ENCODE peak calls at places on chromosomes 6 and 20, in nine cellular contexts. R, C, Z, Q, E, J, N, S and T are unnamed samples.

GRCh38 chr20:62001178-62001715 is 64.4 kb downstream of the TAF4 start:
- DNase-seq in R (no peak), Z (no peak), N (no peak), C (no peak), Q (no peak), J (no peak), E (no peak), S (no peak), T (no peak)

GRCh38 chr20:10648651-10649050 is 25.1 kb downstream of the JAG1 start:
- DNase-seq in R (peak), Z (no peak), S (peak), N (no peak), E (no peak), J (no peak), Q (no peak), C (peak), T (no peak)

GRCh38 chr6:138485005-138485545 is 14.2 kb downstream of the NHSL1 start:
- DNase-seq in E (no peak), Q (no peak), N (no peak), C (no peak), J (no peak), S (peak), R (peak), Z (no peak), T (no peak)

GRCh38 chr6:106751501-106752252 is 122.3 kb downstream of the QRSL1 start:
- DNase-seq in Q (no peak), S (no peak), E (no peak), R (no peak), N (no peak), C (no peak), J (no peak), Z (no peak), T (no peak)

GRCh38 chr20:63548542-63548941 is 993 bp upstream of the SRMS start:
- DNase-seq in J (no peak), S (no peak), Q (no peak), R (no peak), E (no peak), C (no peak), Z (no peak), N (no peak), T (no peak)

GRCh38 chr6:47701374-47701773 is 3.0 kb downstream of the ADGRF4 start:
- DNase-seq in S (no peak), J (no peak), C (no peak), R (no peak), Z (no peak), Q (no peak), E (no peak), N (no peak), T (no peak)

GRCh38 chr6:138226011-138226410 is 7.7 kb upstream of the PBOV1 start:
- DNase-seq in E (no peak), R (no peak), S (no peak), J (no peak), C (no peak), N (no peak), Q (no peak), Z (no peak), T (no peak)

GRCh38 chr6:113128020-113128419 is 729.1 kb upstream of the MARCKS start:
- DNase-seq in N (no peak), Q (no peak), J (no peak), E (no peak), Z (no peak), S (no peak), R (no peak), C (no peak), T (no peak)

GRCh38 chr6:167754691-167755090 is 72.0 kb upstream of the AFDN start:
- DNase-seq in R (no peak), C (no peak), Q (no peak), S (no peak), E (no peak), N (no peak), Z (no peak), J (no peak), T (no peak)

GRCh38 chr20:44211177-44212039 is 837 bp upstream of the OSER1 start:
- DNase-seq in Z (no peak), J (no peak), C (peak), E (peak), N (no peak), R (peak), Q (peak), S (peak), T (no peak)

GRCh38 chr20:39880890-39881289 is 808.1 kb downstream of the MAFB start:
- DNase-seq in S (peak), R (no peak), Z (no peak), E (no peak), C (no peak), N (no peak), J (no peak), Q (no peak), T (no peak)

GRCh38 chr6:107676002-107676401 is 148.1 kb downstream of the SCML4 start:
- DNase-seq in C (no peak), R (no peak), J (no peak), N (no peak), E (no peak), Z (no peak), S (no peak), Q (no peak), T (no peak)

GRCh38 chr6:80210618-80211017 is 104.1 kb downstream of the BCKDHB start:
- DNase-seq in Q (no peak), C (no peak), R (peak), Z (no peak), E (no peak), J (no peak), S (peak), N (peak), T (no peak)

GRCh38 chr6:134456284-134456683 is 138.4 kb upstream of the SGK1 start:
- DNase-seq in E (no peak), S (no peak), Z (no peak), N (no peak), R (no peak), C (no peak), J (no peak), Q (no peak), T (no peak)

GRCh38 chr6:154868143-154868594 is 126.9 kb upstream of the TIAM2 start:
- DNase-seq in S (peak), Q (no peak), J (no peak), N (no peak), C (no peak), R (peak), E (no peak), Z (no peak), T (no peak)

GRCh38 chr20:50344232-50345071 is 153.8 kb downstream of the CEBPB start:
- DNase-seq in Z (no peak), Q (no peak), J (no peak), R (no peak), C (no peak), N (no peak), S (no peak), E (no peak), T (no peak)
- TF ChIP-seq CTCF in Z (peak), Q (no peak), J (peak), R (peak), C (no peak), N (no peak), S (peak), E (peak), T (peak)

GRCh38 chr20:48015136-48015925 is 230.1 kb upstream of the SULF2 start:
- DNase-seq in C (no peak), S (peak), Q (no peak), N (no peak), J (no peak), Z (no peak), E (no peak), R (peak), T (no peak)

GRCh38 chr20:48011025-48011424 is 225.7 kb upstream of the SULF2 start:
- DNase-seq in Q (no peak), N (no peak), J (no peak), E (peak), C (no peak), R (no peak), S (no peak), Z (no peak), T (no peak)

GRCh38 chr20:48008850-48009535 is 223.7 kb upstream of the SULF2 start:
- DNase-seq in Q (no peak), Z (no peak), S (peak), J (no peak), N (no peak), C (no peak), E (peak), R (peak), T (no peak)

GRCh38 chr20:48010623-48011022 is 225.3 kb upstream of the SULF2 start:
- DNase-seq in N (no peak), Z (no peak), R (no peak), E (no peak), Q (no peak), C (no peak), J (no peak), S (no peak), T (no peak)

GRCh38 chr20:48012401-48012974 is 227.2 kb upstream of the SULF2 start:
- DNase-seq in N (no peak), E (no peak), Z (no peak), J (no peak), Q (no peak), R (peak), S (peak), C (no peak), T (no peak)
- TF ChIP-seq CTCF in N (no peak), E (no peak), Z (no peak), J (no peak), Q (no peak), R (peak), S (peak), C (no peak), T (no peak)

GRCh38 chr6:40713002-40713719 is 126.0 kb upstream of the LRFN2 start:
- DNase-seq in E (no peak), C (no peak), J (no peak), S (no peak), Q (no peak), N (no peak), R (no peak), Z (no peak), T (no peak)
- TF ChIP-seq CTCF in E (no peak), C (no peak), J (no peak), S (no peak), Q (no peak), N (peak), R (no peak), Z (no peak), T (no peak)

DNA sequence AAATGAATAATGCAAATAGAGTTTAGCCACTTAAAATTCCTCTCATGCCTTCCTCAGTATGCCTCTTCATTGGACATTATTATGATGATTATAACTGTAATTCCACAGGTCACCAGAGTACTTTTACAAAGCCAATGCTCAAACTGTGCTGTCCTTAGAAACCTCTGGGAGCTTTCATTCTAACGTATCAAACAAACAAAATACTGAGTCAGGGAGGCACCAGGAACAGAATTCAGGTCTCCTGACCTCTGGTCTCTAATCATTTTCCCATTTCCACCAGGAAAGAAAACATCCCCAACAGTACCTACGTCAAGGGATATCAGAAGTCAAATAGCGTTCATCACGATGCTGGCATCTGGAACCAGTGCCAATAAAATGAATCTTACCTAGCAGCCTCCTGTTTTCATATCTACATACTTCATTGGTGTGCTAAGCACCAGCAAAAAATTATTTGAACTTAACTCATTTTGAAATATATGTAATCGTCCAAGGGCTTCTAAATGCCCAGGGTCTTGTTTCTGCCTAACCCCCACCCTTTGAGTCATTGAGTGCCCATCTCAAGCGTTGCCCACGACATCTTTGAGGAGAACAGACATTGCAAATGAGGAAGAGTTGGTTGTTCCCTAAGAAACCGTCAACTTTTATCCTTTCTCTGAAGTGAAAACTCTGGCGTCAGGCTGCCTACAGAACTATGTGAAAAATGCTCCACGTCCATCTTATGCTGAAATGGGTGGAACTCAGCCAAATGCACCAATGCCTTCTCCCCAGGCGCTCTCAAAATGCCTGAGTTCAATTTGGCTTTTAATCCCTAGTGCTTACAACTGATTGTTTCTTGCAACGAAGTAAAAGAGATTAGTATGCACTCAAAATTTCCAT is 37.8 kb downstream of the NEDD9 start:
- DNase-seq in R (peak), E (no peak), C (no peak), N (no peak), Q (no peak), J (no peak), Z (no peak), S (peak), T (no peak)
- TF ChIP-seq CTCF in R (no peak), E (peak), C (no peak), N (no peak), Q (no peak), J (no peak), Z (no peak), S (no peak), T (no peak)

GRCh38 chr20:35479798-35480197 is 24.4 kb downstream of the CEP250 start:
- DNase-seq in E (no peak), C (no peak), N (no peak), R (no peak), Z (no peak), Q (no peak), S (no peak), J (no peak), T (no peak)
- TF ChIP-seq CTCF in E (no peak), C (no peak), N (no peak), R (no peak), Z (no peak), Q (no peak), S (no peak), J (no peak), T (no peak)

GRCh38 chr6:145139451-145139850 is 595.9 kb downstream of the EPM2A start:
- DNase-seq in E (no peak), C (no peak), Z (no peak), S (no peak), Q (no peak), J (peak), N (no peak), R (no peak), T (no peak)

GRCh38 chr6:145138469-145139185 is 596.7 kb downstream of the EPM2A start:
- DNase-seq in R (no peak), N (no peak), Z (no peak), J (no peak), S (no peak), C (no peak), E (no peak), Q (no peak), T (no peak)

GRCh38 chr6:145135702-145136101 is 599.6 kb downstream of the EPM2A start:
- DNase-seq in J (no peak), S (no peak), R (no peak), E (no peak), C (no peak), N (no peak), Z (no peak), Q (no peak), T (no peak)

GRCh38 chr6:145139895-145140294 is 595.4 kb downstream of the EPM2A start:
- DNase-seq in J (no peak), Q (no peak), R (no peak), E (no peak), Z (no peak), C (no peak), S (no peak), N (no peak), T (no peak)

GRCh38 chr6:145137425-145137824 is 597.9 kb downstream of the EPM2A start:
- DNase-seq in S (peak), Z (no peak), R (peak), E (no peak), C (no peak), Q (no peak), N (no peak), J (no peak), T (no peak)
- TF ChIP-seq CTCF in S (no peak), Z (no peak), R (peak), E (no peak), C (no peak), Q (no peak), N (peak), J (no peak), T (no peak)

GRCh38 chr6:44730771-44731391 is 343.4 kb downstream of the CDC5L start:
- DNase-seq in N (no peak), E (no peak), Q (no peak), C (no peak), Z (no peak), J (no peak), R (peak), S (no peak), T (no peak)
- TF ChIP-seq CTCF in N (no peak), E (no peak), Q (no peak), C (no peak), Z (no peak), J (no peak), R (no peak), S (no peak), T (no peak)